ENCODE peak calls at places on chromosomes 7 and 10, in six cellular contexts. V, Q, S, E, X and Z are unnamed samples.

GRCh38 chr7:68785036-68785435 is 813.2 kb upstream of the AUTS2 start:
- DNase-seq in V (no peak), Q (no peak), S (peak; percentile 25), E (no peak), X (no peak), Z (no peak)

GRCh38 chr10:89156161-89156560 is 51.0 kb downstream of the CH25H start:
- DNase-seq in V (no peak), Q (no peak), S (no peak), E (no peak), X (no peak), Z (no peak)

GRCh38 chr7:26858735-26859134 is 5.7 kb downstream of the SKAP2 start:
- DNase-seq in V (no peak), Q (no peak), S (no peak), E (no peak), X (no peak), Z (no peak)

GRCh38 chr10:21531164-21531563 is 2.9 kb upstream of the MLLT10 start:
- DNase-seq in V (no peak), Q (peak; percentile 59), S (peak; percentile 35), E (no peak), X (no peak), Z (no peak)

GRCh38 chr10:43234471-43235041 is 32.3 kb downstream of the RASGEF1A start:
- DNase-seq in V (peak; percentile 9), Q (no peak), S (no peak), E (no peak), X (no peak), Z (peak; percentile 19)

GRCh38 chr7:4091767-4092166 is 590.3 kb upstream of the FOXK1 start:
- DNase-seq in V (no peak), Q (no peak), S (no peak), E (no peak), X (no peak), Z (no peak)

GRCh38 chr7:84492565-84493034 is 298.0 kb upstream of the SEMA3A start:
- DNase-seq in V (no peak), Q (no peak), S (no peak), E (peak; percentile 28), X (no peak), Z (no peak)

GRCh38 chr10:30812018-30812851 is 182.7 kb upstream of the LYZL2 start:
- DNase-seq in V (peak; percentile 83), Q (peak; percentile 95), S (no peak), E (peak; percentile 28), X (peak; percentile 19), Z (peak; percentile 80)

GRCh38 chr10:129545257-129545656 is 78.2 kb downstream of the MGMT start:
- DNase-seq in V (no peak), Q (peak; percentile 49), S (peak; percentile 18), E (no peak), X (no peak), Z (no peak)

GRCh38 chr7:132966731-132967130 is 115.2 kb downstream of the CHCHD3 start:
- DNase-seq in V (no peak), Q (peak; percentile 13), S (no peak), E (no peak), X (no peak), Z (no peak)

GRCh38 chr10:74373059-74373458 is 222.0 kb downstream of the ADK start:
- DNase-seq in V (no peak), Q (peak; percentile 50), S (no peak), E (no peak), X (no peak), Z (no peak)

GRCh38 chr7:100692578-100692961 is 1.5 kb downstream of the GIGYF1 start:
- DNase-seq in V (no peak), Q (no peak), S (no peak), E (no peak), X (no peak), Z (no peak)

GRCh38 chr10:86711957-86712708 is 43.8 kb downstream of the LDB3 start:
- DNase-seq in V (peak; percentile 57), Q (peak; percentile 25), S (peak; percentile 53), E (no peak), X (peak; percentile 38), Z (peak; percentile 50)

GRCh38 chr7:7861211-7861633 is 107.4 kb upstream of the GLCCI1 start:
- DNase-seq in V (no peak), Q (peak; percentile 87), S (peak; percentile 9), E (no peak), X (no peak), Z (no peak)

GRCh38 chr7:154886591-154886990 is 116.3 kb downstream of the PAXIP1 start:
- DNase-seq in V (no peak), Q (no peak), S (no peak), E (no peak), X (no peak), Z (no peak)

GRCh38 chr7:41624818-41625217 is 78.1 kb downstream of the INHBA start:
- DNase-seq in V (no peak), Q (peak; percentile 69), S (no peak), E (no peak), X (no peak), Z (no peak)

GRCh38 chr7:778271-778967 is 51.3 kb upstream of the PRKAR1B start:
- DNase-seq in V (no peak), Q (peak; percentile 4), S (no peak), E (no peak), X (no peak), Z (no peak)

GRCh38 chr7:69780377-69780776 is 182.1 kb downstream of the AUTS2 start:
- DNase-seq in V (no peak), Q (no peak), S (peak; percentile 18), E (no peak), X (no peak), Z (no peak)

GRCh38 chr10:78688221-78688944 is 380.4 kb upstream of the ZMIZ1 start:
- DNase-seq in V (no peak), Q (no peak), S (no peak), E (no peak), X (no peak), Z (no peak)

GRCh38 chr10:101710793-101711192 is 15.8 kb upstream of the FBXW4 start:
- DNase-seq in V (no peak), Q (no peak), S (no peak), E (no peak), X (no peak), Z (no peak)

GRCh38 chr10:101709359-101710063 is 14.5 kb upstream of the FBXW4 start:
- DNase-seq in V (no peak), Q (peak; percentile 66), S (no peak), E (no peak), X (no peak), Z (no peak)

GRCh38 chr10:101708870-101709269 is 13.9 kb upstream of the FBXW4 start:
- DNase-seq in V (no peak), Q (no peak), S (no peak), E (no peak), X (no peak), Z (no peak)

GRCh38 chr10:101708073-101708472 is 13.1 kb upstream of the FBXW4 start:
- DNase-seq in V (no peak), Q (no peak), S (no peak), E (no peak), X (no peak), Z (no peak)

DNA sequence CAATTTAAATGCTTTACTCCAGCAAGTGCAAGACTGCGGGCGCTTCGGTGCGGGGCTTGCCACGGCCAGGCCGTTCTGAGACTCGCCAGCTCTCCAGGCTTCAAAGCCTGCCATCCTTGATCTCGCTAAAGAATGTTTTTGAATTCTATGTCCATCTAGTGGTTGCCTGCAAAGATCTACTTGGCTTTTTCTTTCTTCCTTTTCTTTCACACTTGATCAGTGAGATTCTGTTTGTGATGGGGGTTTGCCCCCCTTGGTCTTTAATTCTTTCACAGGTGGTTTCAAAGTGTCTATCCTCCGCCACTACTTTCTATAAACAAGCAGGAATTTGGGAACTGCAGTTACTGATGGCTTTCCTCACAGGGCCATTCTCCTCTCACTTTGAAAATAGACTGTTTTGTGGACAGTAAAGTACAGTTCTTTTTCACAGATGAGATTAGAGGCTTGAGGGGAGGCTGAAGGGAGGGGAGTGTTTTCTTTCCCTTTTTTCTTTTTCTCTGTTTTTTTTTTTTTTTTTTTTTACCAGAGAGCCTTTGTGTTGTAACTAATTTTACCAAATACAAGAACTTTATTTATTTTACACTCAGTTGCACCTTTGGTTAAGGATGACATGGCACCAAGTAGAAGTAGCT is 15.2 kb upstream of the FBXW4 start:
- DNase-seq in V (no peak), Q (peak; percentile 10), S (no peak), E (no peak), X (no peak), Z (no peak)
- H3K4me3 ChIP-seq in V (no peak overlapping the region), Q (no peak overlapping the region), S (no peak overlapping the region), E (no peak overlapping the region), X (no peak overlapping the region), Z (no peak overlapping the region)

GRCh38 chr7:30284298-30285066 is at the start of gene ZNRF2:
- DNase-seq in V (peak; percentile 98), Q (peak; percentile 95), S (peak; percentile 100), E (peak; percentile 96), X (peak; percentile 99), Z (peak; percentile 99)
- TF ChIP-seq POLR2A in V (peak; percentile 77), Q (no peak), S (peak; percentile 52), E (peak; percentile 79), X (peak; percentile 79), Z (peak; percentile 70)

GRCh38 chr7:43585521-43585920 is 2.6 kb downstream of the STK17A start:
- DNase-seq in V (no peak), Q (peak; percentile 78), S (no peak), E (no peak), X (no peak), Z (no peak)
- H3K4me3 ChIP-seq in V (no peak overlapping the region), Q (peak overlapping the region; percentile 37), S (no peak overlapping the region), E (no peak overlapping the region), X (no peak overlapping the region), Z (no peak overlapping the region)

GRCh38 chr10:87861566-87861952 is 1.8 kb downstream of the KLLN start:
- DNase-seq in V (peak; percentile 82), Q (peak; percentile 89), S (no peak), E (peak; percentile 63), X (peak; percentile 91), Z (peak; percentile 82)

GRCh38 chr10:87862644-87863101 is 660 bp downstream of the KLLN start:
- DNase-seq in V (no peak), Q (peak; percentile 57), S (no peak), E (no peak), X (no peak), Z (no peak)

GRCh38 chr10:87861953-87862643 is 1.2 kb downstream of the KLLN start:
- DNase-seq in V (peak; percentile 97), Q (peak; percentile 98), S (peak; percentile 99), E (peak; percentile 94), X (peak; percentile 94), Z (peak; percentile 96)

GRCh38 chr10:87864497-87865059 is 1.2 kb downstream of the PTEN start:
- DNase-seq in V (no peak), Q (no peak), S (no peak), E (no peak), X (no peak), Z (no peak)

DNA sequence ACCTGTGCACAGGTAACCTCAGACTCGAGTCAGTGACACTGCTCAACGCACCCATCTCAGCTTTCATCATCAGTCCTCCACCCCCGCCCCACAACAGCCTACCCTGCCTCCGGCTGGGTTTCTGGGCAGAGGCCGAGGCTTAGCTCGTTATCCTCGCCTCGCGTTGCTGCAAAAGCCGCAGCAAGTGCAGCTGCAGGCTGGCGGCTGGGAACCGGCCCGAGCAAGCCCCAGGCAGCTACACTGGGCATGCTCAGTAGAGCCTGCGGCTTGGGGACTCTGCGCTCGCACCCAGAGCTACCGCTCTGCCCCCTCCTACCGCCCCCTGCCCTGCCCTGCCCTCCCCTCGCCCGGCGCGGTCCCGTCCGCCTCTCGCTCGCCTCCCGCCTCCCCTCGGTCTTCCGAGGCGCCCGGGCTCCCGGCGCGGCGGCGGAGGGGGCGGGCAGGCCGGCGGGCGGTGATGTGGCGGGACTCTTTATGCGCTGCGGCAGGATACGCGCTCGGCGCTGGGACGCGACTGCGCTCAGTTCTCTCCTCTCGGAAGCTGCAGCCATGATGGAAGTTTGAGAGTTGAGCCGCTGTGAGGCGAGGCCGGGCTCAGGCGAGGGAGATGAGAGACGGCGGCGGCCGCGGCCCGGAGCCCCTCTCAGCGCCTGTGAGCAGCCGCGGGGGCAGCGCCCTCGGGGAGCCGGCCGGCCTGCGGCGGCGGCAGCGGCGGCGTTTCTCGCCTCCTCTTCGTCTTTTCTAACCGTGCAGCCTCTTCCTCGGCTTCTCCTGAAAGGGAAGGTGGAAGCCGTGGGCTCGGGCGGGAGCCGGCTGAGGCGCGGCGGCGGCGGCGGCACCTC is at the start of the genes KLLN and PTEN:
- DNase-seq in V (peak; percentile 91), Q (peak; percentile 91), S (peak; percentile 95), E (peak; percentile 82), X (peak; percentile 88), Z (peak; percentile 89)
- TF ChIP-seq POLR2A in V (peak; percentile 91), Q (peak; percentile 87), S (peak; percentile 77), E (peak; percentile 87), X (peak; percentile 82), Z (peak; percentile 68)